ENCODE peak calls at places on chromosomes 7 and 10, in five cellular contexts. M is IMR-90, P is tibial artery, K is trophoblast cell, G is upper lobe of right lung. Z is an unnamed sample.

GRCh38 chr10:52818019-52818418 is 45.4 kb upstream of the MBL2 start:
- DNase-seq in P (no peak), M (peak; percentile 59), K (peak; percentile 67), G (no peak), Z (no peak)

GRCh38 chr10:44939691-44940401 is 19.8 kb upstream of the RASSF4 start:
- DNase-seq in G (no peak), M (peak; percentile 26), P (no peak), K (no peak), Z (no peak)

GRCh38 chr7:19749658-19750057 is 23.8 kb downstream of the TMEM196 start:
- DNase-seq in P (no peak), M (no peak), G (no peak), K (peak; percentile 54), Z (no peak)

GRCh38 chr7:6375346-6376101 is 72.2 kb downstream of the DAGLB start:
- DNase-seq in M (peak; percentile 49), G (no peak), P (no peak), K (peak; percentile 68), Z (no peak)

GRCh38 chr7:135550196-135550595 is 7.5 kb upstream of the NUP205 start:
- DNase-seq in K (no peak), P (no peak), G (no peak), M (no peak), Z (no peak)

GRCh38 chr10:13990392-13990805 is 340.3 kb downstream of the FRMD4A start:
- DNase-seq in K (no peak), P (no peak), M (peak; percentile 14), G (no peak), Z (no peak)

GRCh38 chr10:133039107-133039822 is 48.5 kb upstream of the ADGRA1 start:
- DNase-seq in P (no peak), K (no peak), G (no peak), M (no peak), Z (no peak)

GRCh38 chr10:77926566-77927342 is at the start of gene DLG5:
- DNase-seq in K (peak; percentile 48), P (peak; percentile 68), G (peak; percentile 88), M (peak; percentile 52), Z (no peak)

GRCh38 chr7:128743112-128743772 is 4.1 kb downstream of the CALU start:
- DNase-seq in M (no peak), G (no peak), K (peak; percentile 20), P (peak; percentile 26), Z (no peak)

GRCh38 chr7:71548746-71549145 is 416.8 kb downstream of the GALNT17 start:
- DNase-seq in M (no peak), G (no peak), P (no peak), K (no peak), Z (no peak)

GRCh38 chr7:4014649-4015048 is 667.4 kb upstream of the FOXK1 start:
- DNase-seq in P (no peak), K (no peak), G (no peak), M (no peak), Z (no peak)

GRCh38 chr7:143331179-143331825 is 15.4 kb downstream of the CLCN1 start:
- DNase-seq in P (no peak), G (no peak), M (peak; percentile 96), K (no peak), Z (no peak)

GRCh38 chr10:111650088-111650487 is 533.5 kb downstream of the GPAM start:
- DNase-seq in K (no peak), M (no peak), G (no peak), P (no peak), Z (no peak)

GRCh38 chr10:122344741-122345258 is 29.7 kb upstream of the PLEKHA1 start:
- DNase-seq in P (no peak), M (peak; percentile 16), G (no peak), K (peak; percentile 95), Z (no peak)

GRCh38 chr10:119701861-119702260 is 24.0 kb upstream of the INPP5F start:
- DNase-seq in M (peak; percentile 48), P (no peak), K (no peak), G (no peak), Z (no peak)

GRCh38 chr7:107232568-107233090 is 63.8 kb downstream of the HBP1 start:
- DNase-seq in P (no peak), G (no peak), M (peak; percentile 62), K (no peak), Z (no peak)

GRCh38 chr10:59508296-59508695 is 145.9 kb upstream of the FAM13C start:
- DNase-seq in M (peak; percentile 59), P (no peak), G (no peak), K (no peak), Z (no peak)
- H3K4me1 ChIP-seq in M (peaks cover 2% of the 10 kb centered on the region), P (no peaks in the 10 kb centered on the region), G (no peaks in the 10 kb centered on the region), K (no peaks in the 10 kb centered on the region), Z (no peaks in the 10 kb centered on the region)

GRCh38 chr10:71873582-71874182 is 22.6 kb upstream of the PSAP start:
- DNase-seq in K (no peak), M (no peak), G (no peak), P (no peak), Z (no peak)
- H3K4me1 ChIP-seq in K (peaks cover 3% of the 10 kb centered on the region), M (peaks cover 3% of the 10 kb centered on the region), G (peaks cover 9% of the 10 kb centered on the region), P (peaks cover 4% of the 10 kb centered on the region), Z (peaks cover 6% of the 10 kb centered on the region)

GRCh38 chr10:129754211-129755050 is 209.6 kb downstream of the EBF3 start:
- DNase-seq in P (no peak), K (no peak), G (no peak), M (no peak), Z (no peak)
- H3K4me1 ChIP-seq in P (no peaks in the 10 kb centered on the region), K (no peaks in the 10 kb centered on the region), G (no peaks in the 10 kb centered on the region), M (no peaks in the 10 kb centered on the region), Z (peaks cover 4% of the 10 kb centered on the region)

DNA sequence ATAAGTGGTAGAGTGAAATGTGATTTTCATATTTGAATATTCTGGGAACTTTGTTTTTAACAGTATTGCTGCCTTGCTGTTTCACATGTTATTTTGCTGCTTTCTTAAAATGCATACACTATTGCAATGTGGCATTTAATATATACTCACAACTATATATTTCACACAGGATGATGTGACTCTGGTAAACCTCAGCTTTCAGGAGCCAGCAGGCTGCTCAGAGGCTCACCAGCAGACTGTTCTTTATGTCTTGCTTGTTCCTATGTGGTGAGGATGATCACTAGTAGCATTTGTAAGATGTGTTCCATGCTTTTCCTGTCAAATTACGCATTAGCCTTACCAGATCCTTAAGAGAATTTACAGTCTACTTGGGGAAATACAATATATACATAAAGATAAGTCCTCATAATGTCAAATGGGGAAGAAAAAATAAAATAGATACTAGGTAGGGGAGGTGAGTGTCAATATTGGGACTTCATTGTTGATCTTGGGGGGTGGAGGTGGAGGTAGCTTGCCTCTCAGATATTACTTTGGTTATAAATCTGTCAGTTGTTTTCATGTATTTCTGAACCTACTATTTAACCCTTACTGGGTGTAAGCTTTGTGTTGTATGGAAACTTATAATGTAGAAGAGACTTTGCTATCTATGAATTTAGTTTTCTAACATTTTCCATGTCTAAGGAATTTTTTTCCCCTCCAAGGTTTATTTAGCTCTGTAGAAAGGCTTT is 8.4 kb downstream of the GNAI1 start:
- DNase-seq in P (no peak), G (no peak), M (no peak), K (no peak), Z (no peak)
- H3K4me1 ChIP-seq in P (peaks cover 42% of the 10 kb centered on the region), G (peaks cover 20% of the 10 kb centered on the region), M (peaks cover 17% of the 10 kb centered on the region), K (peaks cover 3% of the 10 kb centered on the region), Z (peaks cover 48% of the 10 kb centered on the region)

DNA sequence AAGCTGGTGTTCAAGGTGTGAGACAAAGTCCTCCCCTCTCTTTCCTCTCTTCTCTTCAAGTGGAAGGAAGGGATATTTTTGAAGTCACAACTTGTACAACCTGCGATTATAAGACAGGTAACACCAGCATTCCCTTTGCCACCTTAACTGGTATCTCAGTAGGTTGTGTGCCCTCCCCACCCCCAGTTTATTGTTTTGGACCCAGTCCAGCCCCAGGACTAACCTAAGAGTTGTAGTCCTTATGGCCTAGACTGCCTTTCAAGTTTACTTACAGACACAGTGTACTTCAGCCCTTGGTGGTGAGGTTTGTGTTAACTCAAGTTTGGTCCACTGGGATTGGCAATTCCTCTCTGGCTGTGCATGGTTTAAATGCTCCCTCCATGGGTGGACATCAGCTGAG is 26.8 kb upstream of the CYP2C8 start:
- DNase-seq in M (no peak), P (no peak), G (no peak), K (no peak), Z (no peak)
- H3K4me1 ChIP-seq in M (no peaks in the 10 kb centered on the region), P (no peaks in the 10 kb centered on the region), G (no peaks in the 10 kb centered on the region), K (no peaks in the 10 kb centered on the region), Z (no peaks in the 10 kb centered on the region)

DNA sequence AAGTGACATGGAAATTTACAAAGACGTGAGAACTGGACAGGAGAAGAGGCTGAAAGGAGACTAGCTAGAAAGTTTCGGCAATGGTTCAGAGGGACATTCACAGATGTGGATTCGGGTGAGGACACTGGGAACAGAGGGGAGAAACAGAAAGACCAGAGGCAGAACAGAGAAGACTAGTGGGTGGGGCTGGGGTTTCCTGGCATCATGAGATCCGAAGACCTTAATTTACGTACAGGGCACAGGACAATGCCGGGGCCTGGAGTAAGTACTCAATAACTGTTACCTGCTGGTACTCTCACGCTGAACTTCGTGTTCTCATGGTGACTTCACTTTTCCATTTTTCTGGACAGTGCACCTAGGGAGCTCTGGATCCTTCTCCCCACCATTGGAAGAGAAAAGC is 53.5 kb downstream of the VOPP1 start:
- DNase-seq in P (no peak), M (no peak), G (no peak), K (no peak), Z (no peak)
- H3K4me1 ChIP-seq in P (peaks cover 34% of the 10 kb centered on the region), M (peaks cover 2% of the 10 kb centered on the region), G (peaks cover 6% of the 10 kb centered on the region), K (peaks cover 4% of the 10 kb centered on the region), Z (peaks cover 34% of the 10 kb centered on the region)

GRCh38 chr7:2510130-2510776 is 9.3 kb upstream of the LFNG start:
- DNase-seq in P (no peak), G (no peak), K (no peak), M (no peak), Z (no peak)
- H3K4me1 ChIP-seq in P (peaks cover 25% of the 10 kb centered on the region), G (peaks cover 52% of the 10 kb centered on the region), K (peaks cover 9% of the 10 kb centered on the region), M (peaks cover 8% of the 10 kb centered on the region), Z (peaks cover 6% of the 10 kb centered on the region)

DNA sequence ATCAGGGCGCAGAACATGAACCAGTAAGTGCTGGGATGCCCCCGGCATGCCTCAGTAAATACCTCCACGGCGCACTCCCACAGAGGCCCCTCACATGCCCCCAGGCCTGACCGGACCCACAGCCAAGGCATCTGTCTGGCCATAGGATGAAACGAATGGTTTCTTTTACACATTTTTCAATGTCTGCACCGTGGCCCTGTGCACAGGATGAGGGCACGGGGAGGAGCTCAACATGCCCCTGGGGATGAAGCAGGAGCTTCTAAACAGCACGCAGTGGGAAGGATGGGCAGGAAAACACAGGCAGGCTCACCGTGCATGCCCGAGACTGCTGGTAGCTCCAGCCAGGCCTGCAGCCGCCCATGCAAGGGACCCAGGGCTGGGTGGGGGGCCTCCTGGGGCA is 283.3 kb downstream of the TNS3 start:
- DNase-seq in K (peak; percentile 93), G (no peak), M (no peak), P (no peak), Z (no peak)
- H3K4me1 ChIP-seq in K (peaks cover 11% of the 10 kb centered on the region), G (peaks cover 10% of the 10 kb centered on the region), M (peaks cover 12% of the 10 kb centered on the region), P (peaks cover 27% of the 10 kb centered on the region), Z (peaks cover 39% of the 10 kb centered on the region)

DNA sequence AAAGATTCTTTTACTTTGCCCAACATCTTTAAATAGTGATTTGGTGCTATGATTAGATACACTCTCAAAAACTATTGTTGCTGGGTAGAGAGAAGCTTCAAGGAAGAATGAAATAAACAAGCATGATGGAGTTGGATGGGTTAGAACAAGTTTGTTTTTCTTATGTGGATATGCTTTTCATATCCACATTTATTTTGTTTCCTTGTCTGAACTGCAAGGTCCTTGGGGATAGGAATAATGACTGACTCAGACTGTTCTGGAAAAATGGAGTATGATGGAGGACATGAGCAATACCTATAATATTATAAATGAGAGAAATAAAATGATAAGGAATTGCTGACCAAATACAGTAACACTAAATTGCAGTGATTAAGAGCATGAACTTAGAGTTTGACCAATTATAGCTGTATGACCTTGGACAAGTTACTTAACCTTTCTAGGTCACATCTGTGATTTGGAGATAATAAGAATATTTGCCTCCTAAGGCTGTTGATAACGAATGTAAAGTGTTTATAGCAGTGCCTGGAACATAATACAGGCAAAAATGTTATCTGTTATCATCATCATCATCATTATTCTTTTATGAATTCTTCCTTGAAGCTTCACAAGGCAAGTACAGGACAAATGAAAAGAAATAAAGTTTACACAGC is 847.5 kb downstream of the LRMDA start:
- DNase-seq in K (no peak), G (no peak), M (no peak), P (no peak), Z (no peak)
- H3K4me1 ChIP-seq in K (no peaks in the 10 kb centered on the region), G (no peaks in the 10 kb centered on the region), M (peaks cover 6% of the 10 kb centered on the region), P (no peaks in the 10 kb centered on the region), Z (peaks cover 3% of the 10 kb centered on the region)

Z was measured in thoracic aorta.